ENCODE peak calls at places on chromosomes 13 and 19, in five cellular contexts. U is H9, Z is neuronal stem cell, L is H1, Y is trophoblast cell. N is an unnamed sample.

GRCh38 chr13:23668557-23668956 is 98.3 kb downstream of the TNFRSF19 start:
- DNase-seq in Y (no peak), L (no peak), Z (no peak), U (no peak), N (no peak)

GRCh38 chr13:34179481-34179880 is 361.5 kb downstream of the RFC3 start:
- DNase-seq in Y (no peak), Z (no peak), L (no peak), U (no peak), N (no peak)

GRCh38 chr13:42654760-42655159 is 80.8 kb downstream of the TNFSF11 start:
- DNase-seq in Z (no peak), Y (no peak), L (no peak), U (no peak), N (no peak)

GRCh38 chr19:38549061-38549460 is 68.7 kb downstream of the MAP4K1 start:
- DNase-seq in Z (no peak), U (no peak), L (no peak), Y (no peak), N (no peak)

GRCh38 chr13:94776956-94777355 is 64.6 kb upstream of the SOX21 start:
- DNase-seq in Y (no peak), L (no peak), Z (no peak), U (no peak), N (peak; percentile 12)

GRCh38 chr19:11763117-11763516 is 3.7 kb upstream of the ZNF441 start:
- DNase-seq in U (no peak), Z (no peak), L (no peak), Y (no peak), N (no peak)

GRCh38 chr13:31052478-31052877 is 109.2 kb downstream of the HSPH1 start:
- DNase-seq in Y (no peak), L (no peak), Z (no peak), U (no peak), N (no peak)

GRCh38 chr13:52845766-52846566 is 2.5 kb downstream of the PCDH8 start:
- DNase-seq in L (no peak), U (peak; percentile 88), Z (peak; percentile 69), Y (no peak), N (no peak)

GRCh38 chr13:34165158-34165557 is 347.2 kb downstream of the RFC3 start:
- DNase-seq in L (no peak), Z (no peak), U (no peak), Y (no peak), N (no peak)

GRCh38 chr19:24140099-24140498 is 53.1 kb downstream of the ZNF254 start:
- DNase-seq in Z (no peak), U (no peak), L (no peak), Y (peak; percentile 49), N (peak; percentile 28)
- H2BK12ac ChIP-seq in Z (no peak overlapping the region), U (no peak overlapping the region), L (no peak overlapping the region), Y (no peak overlapping the region), N (no peak overlapping the region)

GRCh38 chr13:32107474-32107873 is 75.9 kb downstream of the FRY start:
- DNase-seq in Z (no peak), Y (no peak), U (no peak), L (no peak), N (no peak)
- H2AK5ac ChIP-seq in Z (no peak overlapping the region), Y (no peak overlapping the region), U (no peak overlapping the region), L (no peak overlapping the region), N (no peak overlapping the region)

GRCh38 chr19:48145596-48146254 is 24.4 kb downstream of the LIG1 start:
- DNase-seq in U (no peak), L (no peak), Y (no peak), Z (no peak), N (no peak)
- H2BK12ac ChIP-seq in U (no peak overlapping the region), L (no peak overlapping the region), Y (no peak overlapping the region), Z (no peak overlapping the region), N (no peak overlapping the region)

GRCh38 chr19:5829567-5830315 is 9.8 kb downstream of the FUT6 start:
- DNase-seq in U (no peak), L (no peak), Y (no peak), Z (no peak), N (no peak)
- H2AK5ac ChIP-seq in U (no peak overlapping the region), L (no peak overlapping the region), Y (no peak overlapping the region), Z (peak overlapping the region; percentile 86), N (no peak overlapping the region)

GRCh38 chr13:114077938-114078335 is 54.5 kb downstream of the RASA3 start:
- DNase-seq in L (no peak), U (no peak), Y (no peak), Z (no peak), N (peak; percentile 79)
- H2BK12ac ChIP-seq in L (no peak overlapping the region), U (no peak overlapping the region), Y (no peak overlapping the region), Z (no peak overlapping the region), N (peak overlapping the region; percentile 45)

GRCh38 chr13:41074523-41074922 is 13.2 kb downstream of the WBP4 start:
- DNase-seq in U (no peak), Y (no peak), L (no peak), Z (no peak), N (no peak)
- H2AK5ac ChIP-seq in U (no peak overlapping the region), Y (no peak overlapping the region), L (no peak overlapping the region), Z (no peak overlapping the region), N (no peak overlapping the region)

GRCh38 chr19:51325161-51325979 is 13.9 kb downstream of the IGLON5 start:
- DNase-seq in Z (no peak), L (no peak), Y (no peak), U (no peak), N (no peak)
- H2BK12ac ChIP-seq in Z (peak overlapping the region; percentile 58), L (no peak overlapping the region), Y (no peak overlapping the region), U (no peak overlapping the region), N (no peak overlapping the region)